ENCODE peak calls at places on chromosomes 2 and 18, in seven cellular contexts. One of them, this sample, is unnamed.

GRCh38 chr2:21037671-21038108 is 6.2 kb downstream of the APOB start:
- DNase-seq in NCI-H2081: no peak
- DNase-seq in activated CD8-positive, alpha-beta memory T cell treated with anti-CD3 and anti-CD28 coated beads for 1 hour: no peak
- DNase-seq in stimulated activated naive B cell treated with anti-CD40 and anti-IgM and Interleukin-4, amounts not matched to agents 10 μg/mL and 1 μg/mL and 100 μg/mL, for 72 hours: no peak
- DNase-seq in DMS 273 treated with DMSO at 0.1 percent for 48 hours: no peak
- DNase-seq in AML-193: no peak
- DNase-seq in neural crest cell: no peak
- DNase-seq in this sample: no peak

GRCh38 chr2:48733067-48733503 is 22.4 kb downstream of the LHCGR start:
- DNase-seq in NCI-H2081: peak
- DNase-seq in activated CD8-positive, alpha-beta memory T cell treated with anti-CD3 and anti-CD28 coated beads for 1 hour: no peak
- DNase-seq in stimulated activated naive B cell treated with anti-CD40 and anti-IgM and Interleukin-4, amounts not matched to agents 10 μg/mL and 1 μg/mL and 100 μg/mL, for 72 hours: no peak
- DNase-seq in DMS 273 treated with DMSO at 0.1 percent for 48 hours: no peak
- DNase-seq in AML-193: no peak
- DNase-seq in neural crest cell: no peak
- DNase-seq in this sample: no peak

GRCh38 chr2:210633699-210634098 is 77.3 kb downstream of the CPS1 start:
- DNase-seq in NCI-H2081: no peak
- DNase-seq in activated CD8-positive, alpha-beta memory T cell treated with anti-CD3 and anti-CD28 coated beads for 1 hour: no peak
- DNase-seq in stimulated activated naive B cell treated with anti-CD40 and anti-IgM and Interleukin-4, amounts not matched to agents 10 μg/mL and 1 μg/mL and 100 μg/mL, for 72 hours: no peak
- DNase-seq in DMS 273 treated with DMSO at 0.1 percent for 48 hours: no peak
- DNase-seq in AML-193: no peak
- DNase-seq in neural crest cell: no peak
- DNase-seq in this sample: no peak

GRCh38 chr2:228344531-228344930 is 163.0 kb upstream of the SPHKAP start:
- DNase-seq in NCI-H2081: no peak
- DNase-seq in activated CD8-positive, alpha-beta memory T cell treated with anti-CD3 and anti-CD28 coated beads for 1 hour: no peak
- DNase-seq in stimulated activated naive B cell treated with anti-CD40 and anti-IgM and Interleukin-4, amounts not matched to agents 10 μg/mL and 1 μg/mL and 100 μg/mL, for 72 hours: no peak
- DNase-seq in DMS 273 treated with DMSO at 0.1 percent for 48 hours: no peak
- DNase-seq in AML-193: no peak
- DNase-seq in neural crest cell: no peak
- DNase-seq in this sample: no peak

GRCh38 chr2:172052000-172052983 is 33.0 kb upstream of the DLX1 start:
- DNase-seq in NCI-H2081: peak
- DNase-seq in activated CD8-positive, alpha-beta memory T cell treated with anti-CD3 and anti-CD28 coated beads for 1 hour: no peak
- DNase-seq in stimulated activated naive B cell treated with anti-CD40 and anti-IgM and Interleukin-4, amounts not matched to agents 10 μg/mL and 1 μg/mL and 100 μg/mL, for 72 hours: no peak
- DNase-seq in DMS 273 treated with DMSO at 0.1 percent for 48 hours: no peak
- DNase-seq in AML-193: no peak
- DNase-seq in neural crest cell: no peak
- DNase-seq in this sample: no peak

GRCh38 chr2:237027712-237028029 is 58.0 kb upstream of the COPS8 start:
- DNase-seq in NCI-H2081: no peak
- DNase-seq in activated CD8-positive, alpha-beta memory T cell treated with anti-CD3 and anti-CD28 coated beads for 1 hour: no peak
- DNase-seq in stimulated activated naive B cell treated with anti-CD40 and anti-IgM and Interleukin-4, amounts not matched to agents 10 μg/mL and 1 μg/mL and 100 μg/mL, for 72 hours: no peak
- DNase-seq in DMS 273 treated with DMSO at 0.1 percent for 48 hours: no peak
- DNase-seq in AML-193: no peak
- DNase-seq in neural crest cell: no peak
- DNase-seq in this sample: no peak

GRCh38 chr2:53784431-53784830 is 2.3 kb downstream of the ASB3 start:
- DNase-seq in NCI-H2081: no peak
- DNase-seq in activated CD8-positive, alpha-beta memory T cell treated with anti-CD3 and anti-CD28 coated beads for 1 hour: no peak
- DNase-seq in stimulated activated naive B cell treated with anti-CD40 and anti-IgM and Interleukin-4, amounts not matched to agents 10 μg/mL and 1 μg/mL and 100 μg/mL, for 72 hours: no peak
- DNase-seq in DMS 273 treated with DMSO at 0.1 percent for 48 hours: no peak
- DNase-seq in AML-193: no peak
- DNase-seq in neural crest cell: no peak
- DNase-seq in this sample: no peak

GRCh38 chr18:37270046-37270665 is 295.4 kb downstream of the CELF4 start:
- DNase-seq in NCI-H2081: no peak
- DNase-seq in activated CD8-positive, alpha-beta memory T cell treated with anti-CD3 and anti-CD28 coated beads for 1 hour: no peak
- DNase-seq in stimulated activated naive B cell treated with anti-CD40 and anti-IgM and Interleukin-4, amounts not matched to agents 10 μg/mL and 1 μg/mL and 100 μg/mL, for 72 hours: no peak
- DNase-seq in DMS 273 treated with DMSO at 0.1 percent for 48 hours: no peak
- DNase-seq in AML-193: peak
- DNase-seq in neural crest cell: peak
- DNase-seq in this sample: no peak

GRCh38 chr2:189548686-189549439 is 31.7 kb downstream of the SLC40A1 start:
- DNase-seq in NCI-H2081: no peak
- DNase-seq in activated CD8-positive, alpha-beta memory T cell treated with anti-CD3 and anti-CD28 coated beads for 1 hour: no peak
- DNase-seq in stimulated activated naive B cell treated with anti-CD40 and anti-IgM and Interleukin-4, amounts not matched to agents 10 μg/mL and 1 μg/mL and 100 μg/mL, for 72 hours: no peak
- DNase-seq in DMS 273 treated with DMSO at 0.1 percent for 48 hours: no peak
- DNase-seq in AML-193: no peak
- DNase-seq in neural crest cell: no peak
- DNase-seq in this sample: no peak

GRCh38 chr2:45869165-45869501 is 217.7 kb downstream of the PRKCE start:
- DNase-seq in NCI-H2081: no peak
- DNase-seq in activated CD8-positive, alpha-beta memory T cell treated with anti-CD3 and anti-CD28 coated beads for 1 hour: no peak
- DNase-seq in stimulated activated naive B cell treated with anti-CD40 and anti-IgM and Interleukin-4, amounts not matched to agents 10 μg/mL and 1 μg/mL and 100 μg/mL, for 72 hours: no peak
- DNase-seq in DMS 273 treated with DMSO at 0.1 percent for 48 hours: no peak
- DNase-seq in AML-193: no peak
- DNase-seq in neural crest cell: no peak
- DNase-seq in this sample: no peak

GRCh38 chr2:230356084-230356483 is 29.1 kb downstream of the SP140L start:
- DNase-seq in NCI-H2081: no peak
- DNase-seq in activated CD8-positive, alpha-beta memory T cell treated with anti-CD3 and anti-CD28 coated beads for 1 hour: no peak
- DNase-seq in stimulated activated naive B cell treated with anti-CD40 and anti-IgM and Interleukin-4, amounts not matched to agents 10 μg/mL and 1 μg/mL and 100 μg/mL, for 72 hours: no peak
- DNase-seq in DMS 273 treated with DMSO at 0.1 percent for 48 hours: no peak
- DNase-seq in AML-193: no peak
- DNase-seq in neural crest cell: no peak
- DNase-seq in this sample: no peak

GRCh38 chr2:139773720-139774277 is 993.6 kb upstream of the NXPH2 start:
- DNase-seq in NCI-H2081: peak
- DNase-seq in activated CD8-positive, alpha-beta memory T cell treated with anti-CD3 and anti-CD28 coated beads for 1 hour: no peak
- DNase-seq in stimulated activated naive B cell treated with anti-CD40 and anti-IgM and Interleukin-4, amounts not matched to agents 10 μg/mL and 1 μg/mL and 100 μg/mL, for 72 hours: no peak
- DNase-seq in DMS 273 treated with DMSO at 0.1 percent for 48 hours: no peak
- DNase-seq in AML-193: no peak
- DNase-seq in neural crest cell: no peak
- DNase-seq in this sample: no peak

GRCh38 chr2:39114771-39115170 is 6.1 kb downstream of the SOS1 start:
- DNase-seq in NCI-H2081: no peak
- DNase-seq in activated CD8-positive, alpha-beta memory T cell treated with anti-CD3 and anti-CD28 coated beads for 1 hour: no peak
- DNase-seq in stimulated activated naive B cell treated with anti-CD40 and anti-IgM and Interleukin-4, amounts not matched to agents 10 μg/mL and 1 μg/mL and 100 μg/mL, for 72 hours: no peak
- DNase-seq in DMS 273 treated with DMSO at 0.1 percent for 48 hours: no peak
- DNase-seq in AML-193: no peak
- DNase-seq in neural crest cell: no peak
- DNase-seq in this sample: no peak

GRCh38 chr2:85427300-85427699 is 8.8 kb downstream of the SH2D6 start:
- DNase-seq in NCI-H2081: no peak
- DNase-seq in activated CD8-positive, alpha-beta memory T cell treated with anti-CD3 and anti-CD28 coated beads for 1 hour: no peak
- DNase-seq in stimulated activated naive B cell treated with anti-CD40 and anti-IgM and Interleukin-4, amounts not matched to agents 10 μg/mL and 1 μg/mL and 100 μg/mL, for 72 hours: no peak
- DNase-seq in DMS 273 treated with DMSO at 0.1 percent for 48 hours: no peak
- DNase-seq in AML-193: no peak
- DNase-seq in neural crest cell: no peak
- DNase-seq in this sample: no peak

GRCh38 chr2:128442053-128442751 is 123.5 kb upstream of the HS6ST1 start:
- DNase-seq in NCI-H2081: no peak
- DNase-seq in activated CD8-positive, alpha-beta memory T cell treated with anti-CD3 and anti-CD28 coated beads for 1 hour: no peak
- DNase-seq in stimulated activated naive B cell treated with anti-CD40 and anti-IgM and Interleukin-4, amounts not matched to agents 10 μg/mL and 1 μg/mL and 100 μg/mL, for 72 hours: no peak
- DNase-seq in DMS 273 treated with DMSO at 0.1 percent for 48 hours: no peak
- DNase-seq in AML-193: no peak
- DNase-seq in neural crest cell: no peak
- DNase-seq in this sample: no peak

GRCh38 chr18:10029711-10030110 is 115.9 kb downstream of the VAPA start:
- DNase-seq in NCI-H2081: no peak
- DNase-seq in activated CD8-positive, alpha-beta memory T cell treated with anti-CD3 and anti-CD28 coated beads for 1 hour: no peak
- DNase-seq in stimulated activated naive B cell treated with anti-CD40 and anti-IgM and Interleukin-4, amounts not matched to agents 10 μg/mL and 1 μg/mL and 100 μg/mL, for 72 hours: no peak
- DNase-seq in DMS 273 treated with DMSO at 0.1 percent for 48 hours: no peak
- DNase-seq in AML-193: no peak
- DNase-seq in neural crest cell: no peak
- DNase-seq in this sample: no peak

GRCh38 chr2:171735991-171736710 is 48.9 kb downstream of the DYNC1I2 start:
- DNase-seq in NCI-H2081: no peak
- DNase-seq in activated CD8-positive, alpha-beta memory T cell treated with anti-CD3 and anti-CD28 coated beads for 1 hour: no peak
- DNase-seq in stimulated activated naive B cell treated with anti-CD40 and anti-IgM and Interleukin-4, amounts not matched to agents 10 μg/mL and 1 μg/mL and 100 μg/mL, for 72 hours: no peak
- DNase-seq in DMS 273 treated with DMSO at 0.1 percent for 48 hours: no peak
- DNase-seq in AML-193: no peak
- DNase-seq in neural crest cell: no peak
- DNase-seq in this sample: no peak

GRCh38 chr2:174248998-174249592 is 763 bp upstream of the OLA1 start:
- DNase-seq in NCI-H2081: no peak
- DNase-seq in activated CD8-positive, alpha-beta memory T cell treated with anti-CD3 and anti-CD28 coated beads for 1 hour: no peak
- DNase-seq in stimulated activated naive B cell treated with anti-CD40 and anti-IgM and Interleukin-4, amounts not matched to agents 10 μg/mL and 1 μg/mL and 100 μg/mL, for 72 hours: no peak
- DNase-seq in DMS 273 treated with DMSO at 0.1 percent for 48 hours: no peak
- DNase-seq in AML-193: no peak
- DNase-seq in neural crest cell: no peak
- DNase-seq in this sample: no peak

GRCh38 chr18:47737198-47737830 is 193.1 kb downstream of the SMAD2 start:
- DNase-seq in NCI-H2081: no peak
- DNase-seq in activated CD8-positive, alpha-beta memory T cell treated with anti-CD3 and anti-CD28 coated beads for 1 hour: no peak
- DNase-seq in stimulated activated naive B cell treated with anti-CD40 and anti-IgM and Interleukin-4, amounts not matched to agents 10 μg/mL and 1 μg/mL and 100 μg/mL, for 72 hours: no peak
- DNase-seq in DMS 273 treated with DMSO at 0.1 percent for 48 hours: no peak
- DNase-seq in AML-193: no peak
- DNase-seq in neural crest cell: no peak
- DNase-seq in this sample: no peak